ENCODE peak calls at places on chromosome 21, in eight cellular contexts. One of them, this sample, is unnamed.

GRCh38 chr21:18716578-18717138 is 313.1 kb upstream of the TMPRSS15 start:
- DNase-seq in ovary: no peak
- DNase-seq in H1: no peak
- DNase-seq in tibial nerve: no peak
- DNase-seq in upper lobe of left lung: no peak
- DNase-seq in K562: no peak
- DNase-seq in A549: no peak
- DNase-seq in transverse colon: no peak
- DNase-seq in this sample: no peak

GRCh38 chr21:36847189-36847588 is 119.3 kb downstream of the HLCS start:
- DNase-seq in A549: peak; percentile 69
- DNase-seq in K562: no peak
- DNase-seq in tibial nerve: no peak
- DNase-seq in H1: no peak
- DNase-seq in transverse colon: no peak
- DNase-seq in ovary: no peak
- DNase-seq in upper lobe of left lung: no peak
- DNase-seq in this sample: no peak

GRCh38 chr21:35343046-35343816 is 294.1 kb upstream of the RUNX1 start:
- DNase-seq in K562: peak; percentile 49
- DNase-seq in A549: no peak
- DNase-seq in tibial nerve: no peak
- DNase-seq in upper lobe of left lung: no peak
- DNase-seq in H1: no peak
- DNase-seq in transverse colon: no peak
- DNase-seq in ovary: no peak
- DNase-seq in this sample: no peak

GRCh38 chr21:44002511-44002910 is 9.6 kb upstream of the TRAPPC10 start:
- DNase-seq in H1: no peak
- DNase-seq in ovary: no peak
- DNase-seq in transverse colon: no peak
- DNase-seq in tibial nerve: no peak
- DNase-seq in upper lobe of left lung: no peak
- DNase-seq in A549: no peak
- DNase-seq in K562: no peak
- DNase-seq in this sample: peak; percentile 56

GRCh38 chr21:43987509-43987908 is 24.6 kb upstream of the TRAPPC10 start:
- DNase-seq in A549: no peak
- DNase-seq in transverse colon: no peak
- DNase-seq in H1: no peak
- DNase-seq in ovary: no peak
- DNase-seq in upper lobe of left lung: no peak
- DNase-seq in K562: no peak
- DNase-seq in tibial nerve: no peak
- DNase-seq in this sample: no peak

GRCh38 chr21:26047279-26047967 is 123.1 kb downstream of the APP start:
- DNase-seq in K562: no peak
- DNase-seq in upper lobe of left lung: no peak
- DNase-seq in ovary: no peak
- DNase-seq in H1: no peak
- DNase-seq in A549: no peak
- DNase-seq in transverse colon: no peak
- DNase-seq in tibial nerve: no peak
- DNase-seq in this sample: no peak

GRCh38 chr21:41759214-41759840 is 7.5 kb downstream of the RIPK4 start:
- DNase-seq in ovary: no peak
- DNase-seq in tibial nerve: no peak
- DNase-seq in A549: no peak
- DNase-seq in transverse colon: no peak
- DNase-seq in H1: no peak
- DNase-seq in K562: no peak
- DNase-seq in upper lobe of left lung: no peak
- DNase-seq in this sample: no peak

GRCh38 chr21:40099809-40100208 is 232.6 kb downstream of the PCP4 start:
- DNase-seq in H1: no peak
- DNase-seq in A549: no peak
- DNase-seq in K562: no peak
- DNase-seq in transverse colon: no peak
- DNase-seq in tibial nerve: no peak
- DNase-seq in ovary: no peak
- DNase-seq in upper lobe of left lung: no peak
- DNase-seq in this sample: no peak

GRCh38 chr21:31473685-31474345 is 129.8 kb upstream of the TIAM1 start:
- DNase-seq in K562: no peak
- DNase-seq in upper lobe of left lung: no peak
- DNase-seq in tibial nerve: no peak
- DNase-seq in H1: no peak
- DNase-seq in A549: no peak
- DNase-seq in transverse colon: no peak
- DNase-seq in ovary: no peak
- DNase-seq in this sample: no peak

GRCh38 chr21:42414928-42415769 is 11.4 kb downstream of the UBASH3A start:
- DNase-seq in A549: peak; percentile 74
- DNase-seq in transverse colon: peak; percentile 55
- DNase-seq in K562: peak; percentile 62
- DNase-seq in ovary: no peak
- DNase-seq in upper lobe of left lung: peak; percentile 64
- DNase-seq in tibial nerve: no peak
- DNase-seq in H1: no peak
- DNase-seq in this sample: no peak

GRCh38 chr21:37155216-37155615 is 82.2 kb downstream of the TTC3 start:
- DNase-seq in upper lobe of left lung: no peak
- DNase-seq in A549: no peak
- DNase-seq in H1: no peak
- DNase-seq in transverse colon: no peak
- DNase-seq in tibial nerve: no peak
- DNase-seq in K562: no peak
- DNase-seq in ovary: no peak
- DNase-seq in this sample: no peak

GRCh38 chr21:34858559-34858958 is 189.8 kb downstream of the CLIC6 start:
- DNase-seq in K562: no peak
- DNase-seq in H1: no peak
- DNase-seq in tibial nerve: no peak
- DNase-seq in ovary: no peak
- DNase-seq in transverse colon: no peak
- DNase-seq in upper lobe of left lung: no peak
- DNase-seq in A549: no peak
- DNase-seq in this sample: no peak

GRCh38 chr21:30194701-30195299 is 21.1 kb downstream of the CLDN8 start:
- DNase-seq in H1: no peak
- DNase-seq in upper lobe of left lung: no peak
- DNase-seq in A549: no peak
- DNase-seq in transverse colon: no peak
- DNase-seq in ovary: no peak
- DNase-seq in K562: peak; percentile 53
- DNase-seq in tibial nerve: no peak
- DNase-seq in this sample: no peak

GRCh38 chr21:26072891-26073615 is 97.5 kb downstream of the APP start:
- DNase-seq in K562: no peak
- DNase-seq in tibial nerve: no peak
- DNase-seq in transverse colon: no peak
- DNase-seq in upper lobe of left lung: no peak
- DNase-seq in H1: no peak
- DNase-seq in A549: no peak
- DNase-seq in ovary: no peak
- DNase-seq in this sample: no peak

GRCh38 chr21:20045197-20045596 is 953.0 kb upstream of the NCAM2 start:
- DNase-seq in A549: no peak
- DNase-seq in ovary: no peak
- DNase-seq in K562: peak; percentile 62
- DNase-seq in H1: no peak
- DNase-seq in tibial nerve: no peak
- DNase-seq in transverse colon: no peak
- DNase-seq in upper lobe of left lung: no peak
- DNase-seq in this sample: no peak

GRCh38 chr21:44261191-44261631 is 486 bp downstream of the DNMT3L start:
- DNase-seq in A549: no peak
- DNase-seq in transverse colon: no peak
- DNase-seq in tibial nerve: no peak
- DNase-seq in K562: no peak
- DNase-seq in H1: no peak
- DNase-seq in ovary: no peak
- DNase-seq in upper lobe of left lung: no peak
- DNase-seq in this sample: no peak

GRCh38 chr21:30058928-30059327 is 107.7 kb downstream of the CLDN17 start:
- DNase-seq in ovary: no peak
- DNase-seq in A549: no peak
- DNase-seq in upper lobe of left lung: peak; percentile 31
- DNase-seq in K562: peak; percentile 4
- DNase-seq in transverse colon: no peak
- DNase-seq in H1: no peak
- DNase-seq in tibial nerve: no peak
- DNase-seq in this sample: no peak

GRCh38 chr21:43984905-43985689 is 27.0 kb upstream of the TRAPPC10 start:
- DNase-seq in ovary: no peak
- DNase-seq in K562: no peak
- DNase-seq in tibial nerve: no peak
- DNase-seq in H1: no peak
- DNase-seq in A549: no peak
- DNase-seq in upper lobe of left lung: no peak
- DNase-seq in transverse colon: no peak
- DNase-seq in this sample: no peak

GRCh38 chr21:16587671-16588379 is 858.0 kb downstream of the USP25 start:
- DNase-seq in A549: no peak
- DNase-seq in ovary: peak; percentile 61
- DNase-seq in H1: no peak
- DNase-seq in upper lobe of left lung: no peak
- DNase-seq in K562: no peak
- DNase-seq in tibial nerve: peak; percentile 36
- DNase-seq in transverse colon: no peak
- DNase-seq in this sample: peak; percentile 69

GRCh38 chr21:45302082-45303061 is 14.7 kb upstream of the POFUT2 start:
- DNase-seq in upper lobe of left lung: peak; percentile 45
- DNase-seq in tibial nerve: peak; percentile 68
- DNase-seq in K562: no peak
- DNase-seq in H1: no peak
- DNase-seq in transverse colon: peak; percentile 65
- DNase-seq in A549: no peak
- DNase-seq in ovary: peak; percentile 85
- DNase-seq in this sample: no peak
- TF ChIP-seq EP300 in upper lobe of left lung: peak; percentile 79
- TF ChIP-seq EP300 in tibial nerve: peak; percentile 78
- TF ChIP-seq EP300 in K562: no peak
- TF ChIP-seq EP300 in H1: no peak
- TF ChIP-seq EP300 in transverse colon: peak; percentile 98
- TF ChIP-seq EP300 in A549: no peak
- TF ChIP-seq EP300 in ovary: peak; percentile 82
- TF ChIP-seq EP300 in this sample: no peak

GRCh38 chr21:27129694-27130093 is 162.8 kb upstream of the ADAMTS5 start:
- DNase-seq in H1: no peak
- DNase-seq in A549: no peak
- DNase-seq in upper lobe of left lung: no peak
- DNase-seq in ovary: no peak
- DNase-seq in tibial nerve: no peak
- DNase-seq in transverse colon: no peak
- DNase-seq in K562: no peak
- DNase-seq in this sample: no peak
- TF ChIP-seq EP300 in H1: no peak
- TF ChIP-seq EP300 in A549: no peak
- TF ChIP-seq EP300 in upper lobe of left lung: no peak
- TF ChIP-seq EP300 in ovary: no peak
- TF ChIP-seq EP300 in tibial nerve: no peak
- TF ChIP-seq EP300 in transverse colon: no peak
- TF ChIP-seq EP300 in K562: no peak
- TF ChIP-seq EP300 in this sample: no peak

DNA sequence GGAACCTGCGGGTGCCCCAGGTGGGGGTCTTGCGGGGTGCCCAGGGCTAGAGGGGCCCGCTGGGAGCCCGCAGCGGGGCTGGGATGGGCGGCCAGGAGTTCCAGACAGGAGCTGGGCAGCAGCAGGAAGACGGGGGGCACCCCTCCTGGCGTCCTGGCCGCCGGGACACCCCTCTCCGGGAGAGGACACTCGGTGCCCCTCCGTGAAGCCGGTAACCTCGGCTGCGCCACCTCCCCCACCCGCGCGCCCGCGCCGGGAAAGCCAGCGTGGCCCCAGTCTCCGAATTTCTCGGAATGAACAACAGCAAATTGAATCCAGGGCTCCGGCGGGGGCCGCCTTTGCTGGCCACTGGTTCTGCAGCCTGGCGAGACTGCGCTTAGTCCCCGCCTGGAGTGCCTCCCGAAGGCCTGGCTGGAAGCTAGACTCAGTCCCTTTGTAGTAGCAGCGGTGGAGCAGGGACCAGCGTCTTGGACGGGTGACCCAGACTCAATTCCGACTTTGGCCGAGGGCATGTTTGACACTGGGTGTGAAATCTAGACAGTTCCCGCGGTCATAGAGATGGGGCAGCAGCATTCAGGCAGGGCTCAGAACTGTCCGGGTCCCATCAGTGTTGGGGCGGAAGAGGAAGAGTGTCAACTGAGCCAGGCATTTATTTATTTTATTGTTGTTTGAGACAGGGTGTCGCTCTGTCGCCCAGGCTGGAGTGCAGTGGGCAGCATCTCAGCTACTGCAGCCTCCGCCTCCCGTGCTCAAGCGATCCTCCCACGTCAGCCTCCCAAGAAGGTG is 766 bp downstream of the IFNGR2 start:
- DNase-seq in K562: peak; percentile 71
- DNase-seq in transverse colon: peak; percentile 66
- DNase-seq in ovary: peak; percentile 70
- DNase-seq in tibial nerve: peak; percentile 28
- DNase-seq in A549: no peak
- DNase-seq in H1: peak; percentile 77
- DNase-seq in upper lobe of left lung: peak; percentile 51
- DNase-seq in this sample: peak; percentile 89
- TF ChIP-seq EP300 in K562: no peak
- TF ChIP-seq EP300 in transverse colon: no peak
- TF ChIP-seq EP300 in ovary: no peak
- TF ChIP-seq EP300 in tibial nerve: no peak
- TF ChIP-seq EP300 in A549: no peak
- TF ChIP-seq EP300 in H1: no peak
- TF ChIP-seq EP300 in upper lobe of left lung: no peak
- TF ChIP-seq EP300 in this sample: no peak

GRCh38 chr21:38989097-38989744 is 183.5 kb downstream of the ETS2 start:
- DNase-seq in transverse colon: no peak
- DNase-seq in tibial nerve: no peak
- DNase-seq in H1: no peak
- DNase-seq in ovary: no peak
- DNase-seq in upper lobe of left lung: no peak
- DNase-seq in A549: no peak
- DNase-seq in K562: no peak
- DNase-seq in this sample: no peak

GRCh38 chr21:38986460-38987395 is 181.0 kb downstream of the ETS2 start:
- DNase-seq in H1: no peak
- DNase-seq in upper lobe of left lung: no peak
- DNase-seq in tibial nerve: no peak
- DNase-seq in A549: no peak
- DNase-seq in K562: peak; percentile 11
- DNase-seq in ovary: no peak
- DNase-seq in transverse colon: no peak
- DNase-seq in this sample: no peak

GRCh38 chr21:38985423-38986378 is 180.0 kb downstream of the ETS2 start:
- DNase-seq in K562: peak; percentile 88
- DNase-seq in transverse colon: peak; percentile 59
- DNase-seq in ovary: peak; percentile 73
- DNase-seq in tibial nerve: peak; percentile 72
- DNase-seq in A549: no peak
- DNase-seq in H1: no peak
- DNase-seq in upper lobe of left lung: peak; percentile 69
- DNase-seq in this sample: peak; percentile 93

GRCh38 chr21:38988211-38989096 is 182.7 kb downstream of the ETS2 start:
- DNase-seq in K562: no peak
- DNase-seq in ovary: no peak
- DNase-seq in A549: no peak
- DNase-seq in transverse colon: no peak
- DNase-seq in upper lobe of left lung: no peak
- DNase-seq in tibial nerve: no peak
- DNase-seq in H1: no peak
- DNase-seq in this sample: peak; percentile 70

GRCh38 chr21:38987551-38988210 is 182.0 kb downstream of the ETS2 start:
- DNase-seq in ovary: no peak
- DNase-seq in H1: no peak
- DNase-seq in A549: no peak
- DNase-seq in tibial nerve: no peak
- DNase-seq in K562: no peak
- DNase-seq in upper lobe of left lung: no peak
- DNase-seq in transverse colon: no peak
- DNase-seq in this sample: no peak
- TF ChIP-seq EP300 in ovary: no peak
- TF ChIP-seq EP300 in H1: no peak
- TF ChIP-seq EP300 in A549: no peak
- TF ChIP-seq EP300 in tibial nerve: no peak
- TF ChIP-seq EP300 in K562: no peak
- TF ChIP-seq EP300 in upper lobe of left lung: no peak
- TF ChIP-seq EP300 in transverse colon: no peak
- TF ChIP-seq EP300 in this sample: no peak

This sample was measured in suprapubic skin.